ENCODE peak calls at places on chromosome 15, in four cellular contexts. Y is NCI-H345; Q is heart left ventricle; S is activated CD8-positive, alpha-beta memory T cell treated with anti-CD3 and anti-CD28 coated beads, Interleukin-2, amount 50 U/mL, for 48 hours. L is an unnamed sample.
A peak's percentile ranks its signal among the peaks of the same experiment; 100 is the strongest.

GRCh38 chr15:95394186-95395067 is 936.1 kb upstream of the NR2F2 start:
- DNase-seq in Q (no peak), S (no peak), Y (no peak), L (no peak)

GRCh38 chr15:28984421-28985375 is 98.9 kb downstream of the APBA2 start:
- DNase-seq in Q (no peak), S (no peak), Y (no peak), L (no peak)

GRCh38 chr15:80199869-80200268 is 47.1 kb downstream of the FAH start:
- DNase-seq in Y (no peak), Q (no peak), S (no peak), L (no peak)

GRCh38 chr15:49225572-49226281 is 55.7 kb downstream of the GALK2 start:
- DNase-seq in Y (no peak), Q (no peak), S (no peak), L (peak; percentile 39)

GRCh38 chr15:80695099-80695910 is at the start of gene ABHD17C:
- DNase-seq in S (peak; percentile 75), Q (peak; percentile 60), Y (peak; percentile 66), L (peak; percentile 92)

GRCh38 chr15:90336705-90337141 is 15.4 kb upstream of the ZNF774 start:
- DNase-seq in Y (no peak), Q (peak; percentile 16), S (no peak), L (no peak)

GRCh38 chr15:31554261-31554660 is 227.6 kb downstream of the KLF13 start:
- DNase-seq in Y (no peak), Q (peak; percentile 65), S (no peak), L (no peak)

GRCh38 chr15:99090011-99090699 is 14.7 kb upstream of the SYNM start:
- DNase-seq in Y (no peak), Q (no peak), S (no peak), L (no peak)